ENCODE peak calls at places on chromosomes 1 and 21, in seven cellular contexts. D is iris pigment epithelial cell, R is DMS153, N is HFF-Myc, F is fibroblast of mammary gland, G is nucleus accumbens, Y is ELF-1. B is an unnamed sample.

GRCh38 chr1:25640646-25641328 is 24.2 kb downstream of the MAN1C1 start:
- DNase-seq in R (no peak), Y (peak), F (no peak), D (no peak), N (no peak), G (no peak), B (no peak)

GRCh38 chr1:218499021-218499691 is 154.0 kb downstream of the TGFB2 start:
- DNase-seq in D (peak), N (peak), R (no peak), G (no peak), F (peak), Y (no peak), B (no peak)

GRCh38 chr1:210434224-210434623 is 105.5 kb downstream of the HHAT start:
- DNase-seq in Y (no peak), R (no peak), D (no peak), N (no peak), G (no peak), F (no peak), B (no peak)

GRCh38 chr1:243482237-243483022 is 226.6 kb downstream of the SDCCAG8 start:
- DNase-seq in Y (no peak), N (no peak), G (no peak), D (peak), R (no peak), F (peak), B (peak)

GRCh38 chr21:33984021-33984481 is 68.4 kb upstream of the ATP5PO start:
- DNase-seq in D (no peak), F (no peak), G (no peak), Y (no peak), N (no peak), R (no peak), B (no peak)

GRCh38 chr1:2606004-2606805 is 19.6 kb downstream of the PRXL2B start:
- DNase-seq in F (no peak), N (no peak), G (no peak), Y (no peak), D (no peak), R (no peak), B (peak)

GRCh38 chr1:206952182-206952581 is 5.9 kb upstream of the PIGR start:
- DNase-seq in G (no peak), D (peak), R (no peak), N (no peak), F (no peak), Y (no peak), B (no peak)

GRCh38 chr1:156639601-156640101 is 2.3 kb upstream of the BCAN start:
- DNase-seq in R (no peak), D (no peak), F (no peak), N (no peak), Y (peak), G (no peak), B (peak)

GRCh38 chr1:2314297-2314802 is 77.0 kb downstream of the MORN1 start:
- DNase-seq in F (no peak), G (no peak), Y (peak), R (no peak), N (no peak), D (peak), B (peak)

GRCh38 chr1:98906761-98907301 is 97.8 kb downstream of the PLPPR5 start:
- DNase-seq in G (no peak), Y (no peak), D (peak), R (no peak), F (no peak), N (no peak), B (no peak)